ENCODE peak calls at places on chromosome X, in five cellular contexts. One of them, this sample, is unnamed.

GRCh38 chrX:88613338-88613737 is 133.7 kb upstream of the CPXCR1 start:
- DNase-seq in upper lobe of left lung: no peak
- DNase-seq in astrocyte of the spinal cord: no peak
- DNase-seq in left lung: no peak
- DNase-seq in B cell: no peak
- DNase-seq in this sample: no peak

GRCh38 chrX:97315939-97316338 is 432.2 kb downstream of the RPA4 start:
- DNase-seq in astrocyte of the spinal cord: no peak
- DNase-seq in left lung: no peak
- DNase-seq in B cell: no peak
- DNase-seq in upper lobe of left lung: no peak
- DNase-seq in this sample: no peak

GRCh38 chrX:45266456-45266855 is 65.8 kb upstream of the DIPK2B start:
- DNase-seq in astrocyte of the spinal cord: no peak
- DNase-seq in B cell: no peak
- DNase-seq in left lung: no peak
- DNase-seq in upper lobe of left lung: no peak
- DNase-seq in this sample: no peak

GRCh38 chrX:2370436-2370835 is 130.3 kb downstream of the DHRSX start:
- DNase-seq in upper lobe of left lung: no peak
- DNase-seq in B cell: no peak
- DNase-seq in left lung: no peak
- DNase-seq in astrocyte of the spinal cord: peak; percentile 35
- DNase-seq in this sample: no peak

GRCh38 chrX:111040377-111041017 is 55.5 kb upstream of the PAK3 start:
- DNase-seq in upper lobe of left lung: no peak
- DNase-seq in left lung: no peak
- DNase-seq in B cell: no peak
- DNase-seq in astrocyte of the spinal cord: peak; percentile 69
- DNase-seq in this sample: no peak

GRCh38 chrX:116732214-116732613 is 269.4 kb upstream of the CT83 start:
- DNase-seq in upper lobe of left lung: no peak
- DNase-seq in B cell: no peak
- DNase-seq in left lung: no peak
- DNase-seq in astrocyte of the spinal cord: no peak
- DNase-seq in this sample: no peak

GRCh38 chrX:140983730-140984129 is 18.7 kb upstream of the SPANXB1 start:
- DNase-seq in upper lobe of left lung: no peak
- DNase-seq in B cell: no peak
- DNase-seq in astrocyte of the spinal cord: no peak
- DNase-seq in left lung: no peak
- DNase-seq in this sample: no peak

GRCh38 chrX:70032797-70033196 is 16.9 kb downstream of the AWAT2 start:
- DNase-seq in upper lobe of left lung: no peak
- DNase-seq in B cell: no peak
- DNase-seq in astrocyte of the spinal cord: no peak
- DNase-seq in left lung: no peak
- DNase-seq in this sample: no peak

GRCh38 chrX:47664737-47665136 is 5.8 kb upstream of the UXT start:
- DNase-seq in B cell: no peak
- DNase-seq in astrocyte of the spinal cord: no peak
- DNase-seq in upper lobe of left lung: no peak
- DNase-seq in left lung: no peak
- DNase-seq in this sample: no peak

GRCh38 chrX:19182785-19183184 is 60.5 kb upstream of the ADGRG2 start:
- DNase-seq in B cell: no peak
- DNase-seq in upper lobe of left lung: no peak
- DNase-seq in astrocyte of the spinal cord: no peak
- DNase-seq in left lung: no peak
- DNase-seq in this sample: no peak

GRCh38 chrX:69277961-69278795 is 112.9 kb upstream of the PJA1 start:
- DNase-seq in upper lobe of left lung: no peak
- DNase-seq in left lung: no peak
- DNase-seq in astrocyte of the spinal cord: no peak
- DNase-seq in B cell: no peak
- DNase-seq in this sample: no peak

GRCh38 chrX:44234116-44234515 is 109.4 kb downstream of the EFHC2 start:
- DNase-seq in B cell: no peak
- DNase-seq in astrocyte of the spinal cord: no peak
- DNase-seq in upper lobe of left lung: no peak
- DNase-seq in left lung: no peak
- DNase-seq in this sample: no peak

GRCh38 chrX:41005445-41005992 is 79.7 kb upstream of the USP9X start:
- DNase-seq in B cell: peak; percentile 6
- DNase-seq in upper lobe of left lung: no peak
- DNase-seq in astrocyte of the spinal cord: no peak
- DNase-seq in left lung: no peak
- DNase-seq in this sample: no peak

GRCh38 chrX:41332408-41332987 is 1.5 kb upstream of the DDX3X start:
- DNase-seq in B cell: no peak
- DNase-seq in upper lobe of left lung: no peak
- DNase-seq in left lung: peak; percentile 54
- DNase-seq in astrocyte of the spinal cord: peak; percentile 58
- DNase-seq in this sample: no peak

GRCh38 chrX:49059209-49060191 is 701 bp downstream of the CCDC120 start:
- DNase-seq in B cell: no peak
- DNase-seq in left lung: no peak
- DNase-seq in upper lobe of left lung: peak; percentile 45
- DNase-seq in astrocyte of the spinal cord: no peak
- DNase-seq in this sample: no peak

GRCh38 chrX:538311-538710 is 92.3 kb upstream of the SHOX start:
- DNase-seq in B cell: no peak
- DNase-seq in left lung: no peak
- DNase-seq in astrocyte of the spinal cord: no peak
- DNase-seq in upper lobe of left lung: no peak
- DNase-seq in this sample: no peak

GRCh38 chrX:96770315-96770714 is 85.7 kb downstream of the DIAPH2 start:
- DNase-seq in astrocyte of the spinal cord: peak; percentile 25
- DNase-seq in left lung: no peak
- DNase-seq in upper lobe of left lung: no peak
- DNase-seq in B cell: peak; percentile 18
- DNase-seq in this sample: no peak

GRCh38 chrX:20414781-20415445 is 148.2 kb upstream of the RPS6KA3 start:
- DNase-seq in upper lobe of left lung: no peak
- DNase-seq in left lung: no peak
- DNase-seq in B cell: no peak
- DNase-seq in astrocyte of the spinal cord: no peak
- DNase-seq in this sample: no peak

GRCh38 chrX:46553935-46554334 is 8.7 kb upstream of the ZNF674 start:
- DNase-seq in left lung: peak; percentile 50
- DNase-seq in upper lobe of left lung: no peak
- DNase-seq in B cell: no peak
- DNase-seq in astrocyte of the spinal cord: no peak
- DNase-seq in this sample: no peak

GRCh38 chrX:28920554-28920953 is 333.3 kb downstream of the IL1RAPL1 start:
- DNase-seq in astrocyte of the spinal cord: peak; percentile 5
- DNase-seq in upper lobe of left lung: no peak
- DNase-seq in left lung: no peak
- DNase-seq in B cell: no peak
- DNase-seq in this sample: no peak

GRCh38 chrX:114798902-114799301 is 215.0 kb downstream of the HTR2C start:
- DNase-seq in left lung: no peak
- DNase-seq in astrocyte of the spinal cord: peak; percentile 2
- DNase-seq in B cell: no peak
- DNase-seq in upper lobe of left lung: no peak
- DNase-seq in this sample: no peak

GRCh38 chrX:48466696-48467095 is 3.4 kb downstream of the SLC38A5 start:
- DNase-seq in left lung: no peak
- DNase-seq in astrocyte of the spinal cord: no peak
- DNase-seq in upper lobe of left lung: peak; percentile 41
- DNase-seq in B cell: no peak
- DNase-seq in this sample: no peak

GRCh38 chrX:120310861-120311631 is at the start of gene TMEM255A:
- DNase-seq in astrocyte of the spinal cord: peak; percentile 3
- DNase-seq in B cell: peak; percentile 23
- DNase-seq in left lung: no peak
- DNase-seq in upper lobe of left lung: peak; percentile 49
- DNase-seq in this sample: no peak

GRCh38 chrX:13857804-13858203 is 40.9 kb upstream of the GPM6B start:
- DNase-seq in upper lobe of left lung: no peak
- DNase-seq in left lung: no peak
- DNase-seq in B cell: no peak
- DNase-seq in astrocyte of the spinal cord: no peak
- DNase-seq in this sample: no peak

GRCh38 chrX:13855689-13856425 is 39.0 kb upstream of the GPM6B start:
- DNase-seq in upper lobe of left lung: no peak
- DNase-seq in astrocyte of the spinal cord: peak; percentile 29
- DNase-seq in B cell: no peak
- DNase-seq in left lung: no peak
- DNase-seq in this sample: no peak

GRCh38 chrX:13851996-13852695 is 35.3 kb upstream of the GPM6B start:
- DNase-seq in B cell: peak; percentile 30
- DNase-seq in astrocyte of the spinal cord: no peak
- DNase-seq in upper lobe of left lung: no peak
- DNase-seq in left lung: no peak
- DNase-seq in this sample: no peak
- TF ChIP-seq CTCF in B cell: peak; percentile 32
- TF ChIP-seq CTCF in astrocyte of the spinal cord: no peak
- TF ChIP-seq CTCF in upper lobe of left lung: no peak
- TF ChIP-seq CTCF in left lung: no peak
- TF ChIP-seq CTCF in this sample: no peak

GRCh38 chrX:103839404-103839803 is 7.3 kb upstream of the RAB9B start:
- DNase-seq in B cell: no peak
- DNase-seq in astrocyte of the spinal cord: no peak
- DNase-seq in upper lobe of left lung: no peak
- DNase-seq in left lung: no peak
- DNase-seq in this sample: no peak
- TF ChIP-seq CTCF in B cell: no peak
- TF ChIP-seq CTCF in astrocyte of the spinal cord: no peak
- TF ChIP-seq CTCF in upper lobe of left lung: no peak
- TF ChIP-seq CTCF in left lung: no peak
- TF ChIP-seq CTCF in this sample: no peak

GRCh38 chrX:119145241-119145653 is 17.6 kb upstream of the KIAA1210 start:
- DNase-seq in left lung: no peak
- DNase-seq in upper lobe of left lung: no peak
- DNase-seq in astrocyte of the spinal cord: no peak
- DNase-seq in B cell: no peak
- DNase-seq in this sample: no peak
- TF ChIP-seq CTCF in left lung: no peak
- TF ChIP-seq CTCF in upper lobe of left lung: no peak
- TF ChIP-seq CTCF in astrocyte of the spinal cord: peak; percentile 52
- TF ChIP-seq CTCF in B cell: no peak
- TF ChIP-seq CTCF in this sample: peak; percentile 12

GRCh38 chrX:148865237-148865636 is 364.8 kb downstream of the AFF2 start:
- DNase-seq in upper lobe of left lung: no peak
- DNase-seq in B cell: no peak
- DNase-seq in left lung: no peak
- DNase-seq in astrocyte of the spinal cord: no peak
- DNase-seq in this sample: no peak
- TF ChIP-seq CTCF in upper lobe of left lung: no peak
- TF ChIP-seq CTCF in B cell: no peak
- TF ChIP-seq CTCF in left lung: no peak
- TF ChIP-seq CTCF in astrocyte of the spinal cord: no peak
- TF ChIP-seq CTCF in this sample: no peak

DNA sequence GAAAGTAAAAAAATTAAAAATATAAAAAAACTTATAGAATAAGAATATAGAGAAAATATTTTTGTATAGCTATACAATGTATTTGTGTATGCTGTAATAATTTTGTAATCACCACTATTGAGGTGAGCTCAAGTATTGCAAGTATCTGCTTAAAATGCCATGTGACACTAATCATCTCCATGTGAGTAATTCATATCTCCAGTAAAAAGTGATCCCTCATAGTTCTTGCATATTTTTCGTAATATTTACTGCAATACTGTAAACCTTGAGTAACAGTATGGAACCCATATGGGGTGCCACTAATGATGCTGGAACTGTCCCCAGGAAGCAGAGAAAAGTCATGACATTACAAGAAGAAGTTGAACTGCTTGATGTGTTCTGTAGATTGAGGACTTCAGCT is 43.2 kb upstream of the HUWE1 start:
- DNase-seq in B cell: no peak
- DNase-seq in astrocyte of the spinal cord: no peak
- DNase-seq in upper lobe of left lung: no peak
- DNase-seq in left lung: no peak
- DNase-seq in this sample: no peak
- TF ChIP-seq CTCF in B cell: no peak
- TF ChIP-seq CTCF in astrocyte of the spinal cord: no peak
- TF ChIP-seq CTCF in upper lobe of left lung: no peak
- TF ChIP-seq CTCF in left lung: no peak
- TF ChIP-seq CTCF in this sample: no peak

GRCh38 chrX:150680974-150681373 is 12.2 kb upstream of the MTMR1 start:
- DNase-seq in left lung: no peak
- DNase-seq in upper lobe of left lung: no peak
- DNase-seq in astrocyte of the spinal cord: peak; percentile 24
- DNase-seq in B cell: no peak
- DNase-seq in this sample: no peak
- TF ChIP-seq CTCF in left lung: peak; percentile 14
- TF ChIP-seq CTCF in upper lobe of left lung: peak; percentile 13
- TF ChIP-seq CTCF in astrocyte of the spinal cord: peak; percentile 54
- TF ChIP-seq CTCF in B cell: peak; percentile 5
- TF ChIP-seq CTCF in this sample: peak; percentile 56

GRCh38 chrX:39477031-39477430 is 620.7 kb downstream of the BCOR start:
- DNase-seq in upper lobe of left lung: no peak
- DNase-seq in astrocyte of the spinal cord: no peak
- DNase-seq in left lung: no peak
- DNase-seq in B cell: no peak
- DNase-seq in this sample: no peak

GRCh38 chrX:39473812-39474211 is 623.9 kb downstream of the BCOR start:
- DNase-seq in astrocyte of the spinal cord: no peak
- DNase-seq in left lung: no peak
- DNase-seq in upper lobe of left lung: no peak
- DNase-seq in B cell: no peak
- DNase-seq in this sample: no peak

GRCh38 chrX:39477438-39478120 is 620.2 kb downstream of the BCOR start:
- DNase-seq in B cell: peak; percentile 37
- DNase-seq in left lung: no peak
- DNase-seq in upper lobe of left lung: peak; percentile 57
- DNase-seq in astrocyte of the spinal cord: peak; percentile 5
- DNase-seq in this sample: no peak

GRCh38 chrX:39475372-39475771 is 622.4 kb downstream of the BCOR start:
- DNase-seq in astrocyte of the spinal cord: no peak
- DNase-seq in B cell: no peak
- DNase-seq in left lung: no peak
- DNase-seq in upper lobe of left lung: no peak
- DNase-seq in this sample: no peak

GRCh38 chrX:39476596-39476995 is 621.2 kb downstream of the BCOR start:
- DNase-seq in B cell: no peak
- DNase-seq in upper lobe of left lung: peak; percentile 21
- DNase-seq in left lung: no peak
- DNase-seq in astrocyte of the spinal cord: no peak
- DNase-seq in this sample: no peak
- TF ChIP-seq CTCF in B cell: no peak
- TF ChIP-seq CTCF in upper lobe of left lung: no peak
- TF ChIP-seq CTCF in left lung: no peak
- TF ChIP-seq CTCF in astrocyte of the spinal cord: no peak
- TF ChIP-seq CTCF in this sample: no peak

DNA sequence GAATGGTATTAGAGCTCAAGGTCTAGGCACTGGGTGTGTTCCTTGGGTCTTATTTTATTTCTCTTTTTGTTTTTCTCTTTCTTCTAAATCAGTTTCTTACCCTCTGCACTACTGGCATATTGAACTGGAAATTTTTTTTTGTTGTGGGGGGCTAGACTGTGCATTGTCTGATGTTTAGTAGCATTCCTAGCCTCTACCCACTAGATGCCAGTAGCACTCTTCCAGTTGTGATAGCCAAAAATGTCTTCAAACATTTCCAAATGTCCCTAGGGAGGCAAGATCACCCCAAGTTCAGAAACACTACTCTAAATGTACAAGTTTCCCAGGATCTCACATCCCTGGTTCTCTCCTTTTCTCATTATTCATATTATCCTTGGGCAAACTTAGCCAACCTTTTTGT is 69.8 kb upstream of the AMOT start:
- DNase-seq in astrocyte of the spinal cord: no peak
- DNase-seq in left lung: no peak
- DNase-seq in upper lobe of left lung: no peak
- DNase-seq in B cell: no peak
- DNase-seq in this sample: no peak
- TF ChIP-seq CTCF in astrocyte of the spinal cord: no peak
- TF ChIP-seq CTCF in left lung: no peak
- TF ChIP-seq CTCF in upper lobe of left lung: no peak
- TF ChIP-seq CTCF in B cell: no peak
- TF ChIP-seq CTCF in this sample: no peak

This sample was measured in D721Med.